ENCODE peak calls at places on chromosomes 16 and 17, in six cellular contexts. F, U, K, W, J and R are unnamed samples.

GRCh38 chr17:79114455-79115301 is 40.1 kb downstream of the ENGASE start:
- DNase-seq in F (no peak), U (no peak), K (peak; percentile 82), W (no peak), J (no peak), R (peak; percentile 73)

GRCh38 chr16:81001330-81001729 is 5.4 kb downstream of the CMC2 start:
- DNase-seq in F (no peak), U (no peak), K (no peak), W (no peak), J (no peak), R (no peak)

GRCh38 chr16:8621572-8622314 is at the start of gene METTL22:
- DNase-seq in F (peak; percentile 69), U (peak; percentile 90), K (peak; percentile 93), W (peak; percentile 88), J (peak; percentile 88), R (peak; percentile 96)

GRCh38 chr17:73533127-73533526 is 111.1 kb downstream of the SDK2 start:
- DNase-seq in F (no peak), U (no peak), K (no peak), W (no peak), J (no peak), R (no peak)

GRCh38 chr17:40542562-40543411 is 22.5 kb downstream of the CCR7 start:
- DNase-seq in F (no peak), U (no peak), K (no peak), W (peak; percentile 90), J (no peak), R (no peak)

GRCh38 chr16:30622455-30623032 is 12.4 kb upstream of the ZNF689 start:
- DNase-seq in F (no peak), U (no peak), K (no peak), W (no peak), J (no peak), R (no peak)

GRCh38 chr16:878071-878784 is 77.7 kb upstream of the GNG13 start:
- DNase-seq in F (peak; percentile 44), U (no peak), K (no peak), W (no peak), J (peak; percentile 33), R (peak; percentile 63)

GRCh38 chr17:79171152-79171551 is 96.5 kb downstream of the ENGASE start:
- DNase-seq in F (no peak), U (no peak), K (no peak), W (no peak), J (no peak), R (no peak)

GRCh38 chr17:8630227-8630801 is at the start of gene MYH10:
- DNase-seq in F (no peak), U (no peak), K (no peak), W (no peak), J (peak; percentile 10), R (no peak)

GRCh38 chr17:1058423-1059130 is 61.6 kb downstream of the TIMM22 start:
- DNase-seq in F (peak; percentile 51), U (peak; percentile 62), K (peak; percentile 83), W (peak; percentile 41), J (peak; percentile 46), R (peak; percentile 29)

GRCh38 chr17:67488161-67488560 is 111.1 kb downstream of the PITPNC1 start:
- DNase-seq in F (no peak), U (no peak), K (no peak), W (no peak), J (no peak), R (no peak)

GRCh38 chr16:11793840-11794239 is 3.2 kb downstream of the ZC3H7A start:
- DNase-seq in F (no peak), U (no peak), K (no peak), W (no peak), J (no peak), R (no peak)

GRCh38 chr16:14418795-14419225 is 211.2 kb downstream of the PARN start:
- DNase-seq in F (no peak), U (no peak), K (no peak), W (no peak), J (no peak), R (no peak)

GRCh38 chr17:15490634-15491261 is 23.3 kb upstream of the CDRT4 start:
- DNase-seq in F (peak; percentile 81), U (no peak), K (peak; percentile 77), W (no peak), J (no peak), R (peak; percentile 59)

GRCh38 chr17:76855105-76855504 is 13.1 kb upstream of the MGAT5B start:
- DNase-seq in F (no peak), U (no peak), K (no peak), W (no peak), J (no peak), R (no peak)

GRCh38 chr16:86449377-86450095 is 60.8 kb upstream of the FOXF1 start:
- DNase-seq in F (no peak), U (no peak), K (no peak), W (no peak), J (no peak), R (no peak)

GRCh38 chr17:38608648-38609047 is 2.9 kb upstream of the SRCIN1 start:
- DNase-seq in F (no peak), U (no peak), K (peak; percentile 54), W (no peak), J (peak; percentile 4), R (no peak)

GRCh38 chr17:74502866-74503265 is 28.4 kb downstream of the CD300LB start:
- DNase-seq in F (no peak), U (no peak), K (no peak), W (peak; percentile 36), J (no peak), R (no peak)

GRCh38 chr17:61416211-61416539 is 16.5 kb downstream of the TBX2 start:
- DNase-seq in F (no peak), U (no peak), K (no peak), W (no peak), J (no peak), R (no peak)

GRCh38 chr17:41338961-41339485 is 11.6 kb downstream of the KRT33A start:
- DNase-seq in F (no peak), U (no peak), K (no peak), W (no peak), J (peak; percentile 70), R (no peak)

GRCh38 chr17:4947411-4948165 is 742 bp downstream of the PFN1 start:
- DNase-seq in F (no peak), U (peak; percentile 81), K (peak; percentile 58), W (peak; percentile 50), J (peak; percentile 59), R (peak; percentile 81)

GRCh38 chr17:11384131-11384530 is 143.1 kb downstream of the SHISA6 start:
- DNase-seq in F (no peak), U (no peak), K (no peak), W (no peak), J (no peak), R (no peak)

GRCh38 chr17:67746704-67747571 is 29.2 kb downstream of the NOL11 start:
- DNase-seq in F (no peak), U (no peak), K (no peak), W (no peak), J (no peak), R (no peak)

GRCh38 chr16:19885456-19886060 is 910 bp upstream of the GPRC5B start:
- DNase-seq in F (no peak), U (no peak), K (no peak), W (no peak), J (no peak), R (no peak)

GRCh38 chr16:28096974-28097373 is 33.5 kb upstream of the GSG1L start:
- DNase-seq in F (no peak), U (no peak), K (no peak), W (no peak), J (no peak), R (no peak)

GRCh38 chr17:37280841-37281240 is 94.9 kb upstream of the C17orf78 start:
- DNase-seq in F (no peak), U (no peak), K (no peak), W (no peak), J (no peak), R (no peak)

GRCh38 chr16:89035698-89036570 is 57.7 kb upstream of the ACSF3 start:
- DNase-seq in F (no peak), U (no peak), K (no peak), W (no peak), J (no peak), R (no peak)

GRCh38 chr16:29943846-29944669 is 17.8 kb upstream of the TMEM219 start:
- DNase-seq in F (peak; percentile 98), U (no peak), K (peak; percentile 92), W (peak; percentile 91), J (no peak), R (peak; percentile 51)

GRCh38 chr17:59804910-59805381 is 87.8 kb downstream of the TUBD1 start:
- DNase-seq in F (no peak), U (no peak), K (no peak), W (no peak), J (no peak), R (no peak)

GRCh38 chr16:75198135-75198600 is 8.8 kb downstream of the CTRB2 start:
- DNase-seq in F (no peak), U (no peak), K (no peak), W (no peak), J (no peak), R (no peak)

DNA sequence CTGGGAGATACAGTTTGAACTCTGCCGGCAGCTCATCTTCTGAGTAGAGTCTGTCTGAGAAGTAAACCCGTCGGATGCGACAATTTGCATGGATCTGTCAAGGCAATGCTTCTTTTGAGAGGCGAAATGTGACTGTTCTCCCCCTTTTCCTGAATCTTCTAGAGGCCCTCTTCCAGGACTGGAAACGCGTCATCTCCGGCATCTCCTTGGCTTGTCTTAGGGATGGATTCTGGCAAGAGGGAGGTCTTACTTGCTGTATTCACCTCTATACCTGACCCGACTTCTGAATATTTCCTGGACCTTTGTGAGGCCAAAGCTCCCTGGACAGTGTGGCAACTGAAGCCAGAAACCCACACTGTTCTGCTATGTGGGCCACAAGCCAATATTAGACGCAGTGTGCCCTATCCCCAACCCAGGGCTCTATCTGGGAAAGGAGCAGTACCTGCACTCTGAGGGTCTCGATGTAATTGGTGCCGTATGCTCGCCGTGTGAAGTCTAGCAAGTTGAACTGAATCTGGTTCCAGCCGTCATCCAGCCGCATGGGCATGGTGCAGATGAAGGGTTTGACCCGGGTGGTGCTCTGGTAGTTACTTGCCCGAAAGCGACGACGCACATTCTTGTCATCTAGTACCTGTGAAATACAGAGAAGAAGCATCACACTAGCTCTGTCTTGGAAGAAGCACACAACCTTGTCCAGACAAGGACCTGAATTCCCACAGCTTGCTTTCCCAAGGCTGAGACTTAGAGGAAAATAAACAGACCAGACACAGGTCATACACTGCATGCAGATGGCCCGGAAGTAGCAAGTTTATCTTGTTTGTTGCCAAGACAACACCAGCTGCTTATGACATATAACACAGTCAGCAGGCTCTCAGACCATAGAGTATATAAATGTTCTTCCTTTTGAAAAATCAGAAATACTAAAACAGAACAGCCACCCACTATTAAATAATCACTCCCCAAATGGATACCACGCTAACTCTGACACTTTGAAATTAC is 14.1 kb downstream of the CFAP20 start:
- DNase-seq in F (no peak), U (no peak), K (no peak), W (no peak), J (no peak), R (no peak)
- H3K27ac ChIP-seq in F (no peak overlapping the region), U (no peak overlapping the region), K (no peak overlapping the region), W (no peak overlapping the region), J (no peak overlapping the region), R (no peak overlapping the region)

GRCh38 chr17:17424552-17424951 is 52.2 kb upstream of the MED9 start:
- DNase-seq in F (no peak), U (peak; percentile 40), K (no peak), W (no peak), J (no peak), R (no peak)
- TF ChIP-seq EZH2 in F (no peak), U (no peak), K (no peak), W (no peak), J (no peak), R (no peak)

GRCh38 chr16:67395458-67396158 is 2.3 kb upstream of the TPPP3 start:
- DNase-seq in F (no peak), U (no peak), K (no peak), W (no peak), J (no peak), R (peak; percentile 67)
- H3K27ac ChIP-seq in F (peak overlapping the region; percentile 37), U (no peak overlapping the region), K (no peak overlapping the region), W (no peak overlapping the region), J (no peak overlapping the region), R (no peak overlapping the region)

GRCh38 chr17:31488264-31488981 is 96.9 kb downstream of the RAB11FIP4 start:
- DNase-seq in F (no peak), U (no peak), K (peak; percentile 18), W (no peak), J (peak; percentile 34), R (peak; percentile 54)
- TF ChIP-seq EZH2 in F (no peak), U (no peak), K (no peak), W (no peak), J (no peak), R (peak; percentile 63)